ENCODE peak calls at places on chromosomes 13 and 19, in eight cellular contexts. O, H, B, A, K, F, D and L are unnamed samples.

GRCh38 chr13:35723061-35723461 is 246.6 kb upstream of the MAB21L1 start:
- DNase-seq in O (no peak), H (no peak), B (no peak), A (no peak), K (peak; percentile 75), F (no peak), D (no peak), L (no peak)

GRCh38 chr13:48547663-48548092 is 14.8 kb upstream of the RCBTB2 start:
- DNase-seq in O (no peak), H (no peak), B (no peak), A (no peak), K (no peak), F (no peak), D (no peak), L (no peak)

GRCh38 chr13:40629678-40630384 is 36.6 kb downstream of the FOXO1 start:
- DNase-seq in O (no peak), H (no peak), B (no peak), A (no peak), K (no peak), F (no peak), D (no peak), L (no peak)

GRCh38 chr19:35852029-35852780 is at the start of gene NPHS1:
- DNase-seq in O (no peak), H (no peak), B (no peak), A (no peak), K (no peak), F (no peak), D (no peak), L (no peak)

GRCh38 chr19:13091400-13092161 is 11.1 kb downstream of the LYL1 start:
- DNase-seq in O (no peak), H (no peak), B (no peak), A (no peak), K (peak; percentile 81), F (no peak), D (peak; percentile 81), L (peak; percentile 43)

GRCh38 chr13:76425930-76426329 is 460.3 kb downstream of the KCTD12 start:
- DNase-seq in O (no peak), H (no peak), B (no peak), A (no peak), K (peak; percentile 77), F (no peak), D (no peak), L (peak; percentile 80)

GRCh38 chr13:46171739-46172138 is 10.2 kb downstream of the LCP1 start:
- DNase-seq in O (no peak), H (no peak), B (no peak), A (no peak), K (no peak), F (no peak), D (no peak), L (no peak)

GRCh38 chr13:26590951-26591350 is 33.5 kb downstream of the WASF3 start:
- DNase-seq in O (no peak), H (no peak), B (no peak), A (no peak), K (no peak), F (no peak), D (no peak), L (no peak)